ENCODE peak calls at places on chromosomes 13 and 19, in five cellular contexts. C is cerebellum; P is aorta; T is SK-MEL-5; Y is T-helper 2 cell treated with Interferon-gamma antibody and Interleukin-4, amounts not matched to agents 5 μg/mL and 100 μg/mL, for 36 hours. K is an unnamed sample.
A peak's percentile ranks its signal among the peaks of the same experiment; 100 is the strongest.

GRCh38 chr19:14139944-14140343 is 3.6 kb upstream of the ASF1B start:
- DNase-seq in Y (no peak), P (no peak), T (peak; percentile 63), C (no peak), K (no peak)

GRCh38 chr19:57338798-57339378 is 12.2 kb upstream of the ZNF304 start:
- DNase-seq in C (no peak), T (no peak), P (no peak), Y (no peak), K (no peak)

GRCh38 chr19:16381756-16382401 is 57.3 kb downstream of the KLF2 start:
- DNase-seq in Y (no peak), C (no peak), P (peak; percentile 97), T (no peak), K (no peak)

GRCh38 chr19:43524922-43525835 is 1.8 kb downstream of the ETHE1 start:
- DNase-seq in P (peak; percentile 72), T (peak; percentile 68), Y (peak; percentile 37), C (no peak), K (no peak)

GRCh38 chr19:53394522-53394973 is 401 bp upstream of the ZNF765 start:
- DNase-seq in Y (no peak), P (peak; percentile 82), T (no peak), C (peak; percentile 15), K (no peak)

GRCh38 chr13:35600137-35600536 is 123.6 kb upstream of the MAB21L1 start:
- DNase-seq in T (no peak), P (no peak), C (no peak), Y (no peak), K (no peak)

GRCh38 chr19:29119582-29119981 is 93.4 kb downstream of the UQCRFS1 start:
- DNase-seq in C (peak; percentile 27), T (peak; percentile 4), P (no peak), Y (no peak), K (no peak)

GRCh38 chr13:94480672-94481145 is 1.2 kb upstream of the DCT start:
- DNase-seq in C (no peak), P (peak; percentile 47), T (peak; percentile 45), Y (no peak), K (no peak)

GRCh38 chr13:36850790-36851438 is 31.9 kb downstream of the RFXAP start:
- DNase-seq in C (no peak), T (peak; percentile 43), P (no peak), Y (no peak), K (no peak)

GRCh38 chr13:29479716-29480492 is 115.6 kb downstream of the SLC7A1 start:
- DNase-seq in T (no peak), Y (no peak), P (no peak), C (no peak), K (no peak)

GRCh38 chr13:69623973-69624372 is 483.7 kb upstream of the ATXN8OS start:
- DNase-seq in P (no peak), Y (no peak), T (no peak), C (no peak), K (no peak)

GRCh38 chr13:36840718-36841250 is 21.8 kb downstream of the RFXAP start:
- DNase-seq in P (no peak), Y (no peak), C (no peak), T (no peak), K (no peak)

GRCh38 chr19:8334458-8335342 is 8.4 kb downstream of the KANK3 start:
- DNase-seq in P (peak; percentile 48), T (peak; percentile 65), Y (peak; percentile 73), C (no peak), K (no peak)

GRCh38 chr13:77521595-77522367 is 13.7 kb upstream of the SCEL start:
- DNase-seq in Y (no peak), T (no peak), C (no peak), P (no peak), K (no peak)

GRCh38 chr19:13411899-13412298 is 94.4 kb downstream of the CACNA1A start:
- DNase-seq in T (no peak), C (no peak), Y (no peak), P (no peak), K (no peak)